ENCODE peak calls at places on chromosome 12, in nine cellular contexts. X, W, L, K, T, F, E, R and H are unnamed samples.

GRCh38 chr12:11609045-11609444 is 40.4 kb upstream of the ETV6 start:
- DNase-seq in L (no peak), K (no peak), E (no peak), X (no peak), R (no peak), W (no peak), F (no peak), T (no peak), H (no peak)

GRCh38 chr12:13727707-13728147 is 253.7 kb downstream of the GRIN2B start:
- DNase-seq in X (peak; percentile 42), R (no peak), W (no peak), T (no peak), K (no peak), L (no peak), F (no peak), E (no peak), H (no peak)

GRCh38 chr12:95146767-95147166 is 70.5 kb downstream of the FGD6 start:
- DNase-seq in E (no peak), R (no peak), K (no peak), L (no peak), W (no peak), T (no peak), X (no peak), F (no peak), H (no peak)

GRCh38 chr12:53025250-53025649 is 19.0 kb downstream of the EIF4B start:
- DNase-seq in F (no peak), T (no peak), E (no peak), X (no peak), W (no peak), K (no peak), L (no peak), R (no peak), H (no peak)

GRCh38 chr12:4763549-4763948 is 43.3 kb downstream of the GALNT8 start:
- DNase-seq in F (no peak), K (no peak), E (no peak), R (no peak), L (no peak), X (no peak), T (peak; percentile 36), W (no peak), H (no peak)

GRCh38 chr12:86389949-86390348 is 133.8 kb upstream of the MGAT4C start:
- DNase-seq in W (no peak), R (no peak), K (no peak), X (peak; percentile 59), T (no peak), L (no peak), F (peak; percentile 44), E (no peak), H (peak; percentile 12)

GRCh38 chr12:113214938-113215400 is 6.3 kb upstream of the TPCN1 start:
- DNase-seq in X (peak; percentile 97), K (peak; percentile 59), W (no peak), E (peak; percentile 74), R (peak; percentile 99), F (peak; percentile 98), T (peak; percentile 82), L (no peak), H (peak; percentile 99)

GRCh38 chr12:57138526-57139272 is 8.7 kb downstream of the LRP1-AS start:
- DNase-seq in W (no peak), F (peak; percentile 39), T (peak; percentile 83), X (no peak), E (peak; percentile 91), K (no peak), R (peak; percentile 76), L (no peak), H (peak; percentile 78)

GRCh38 chr12:58424735-58425379 is 483.5 kb downstream of the ATP23 start:
- DNase-seq in E (no peak), X (peak; percentile 20), W (no peak), F (no peak), K (no peak), R (peak; percentile 52), T (no peak), L (no peak), H (peak; percentile 34)
- H3K4me3 ChIP-seq in E (no peak overlapping the region), X (no peak overlapping the region), W (no peak overlapping the region), F (no peak overlapping the region), K (peak overlapping the region; percentile 1), R (peak overlapping the region; percentile 23), T (no peak overlapping the region), L (no peak overlapping the region), H (no peak overlapping the region)

GRCh38 chr12:110826592-110827200 is 20.1 kb upstream of the CCDC63 start:
- DNase-seq in W (peak; percentile 80), K (peak; percentile 74), E (peak; percentile 84), L (peak; percentile 85), F (peak; percentile 88), R (peak; percentile 80), T (peak; percentile 67), X (peak; percentile 60), H (peak; percentile 87)
- TF ChIP-seq CTCF in W (peak; percentile 80), K (peak; percentile 77), E (peak; percentile 67), L (peak; percentile 58), F (peak; percentile 78), R (peak; percentile 88), T (peak; percentile 63), X (peak; percentile 72), H (peak; percentile 83)

GRCh38 chr12:2959194-2959507 is at the start of gene TEAD4:
- DNase-seq in X (peak; percentile 74), F (peak; percentile 79), R (peak; percentile 85), E (peak; percentile 73), L (peak; percentile 88), T (peak; percentile 50), W (peak; percentile 91), K (peak; percentile 45), H (peak; percentile 66)
- H3K4me3 ChIP-seq in X (peak within 1 kb of the TSS; percentile 58), F (peak within 1 kb of the TSS; percentile 63), R (peak within 1 kb of the TSS; percentile 78), E (peak within 1 kb of the TSS; percentile 76), L (peak within 1 kb of the TSS; percentile 39), T (peak within 1 kb of the TSS; percentile 66), W (peak within 1 kb of the TSS; percentile 55), K (peak within 1 kb of the TSS; percentile 68), H (peak within 1 kb of the TSS; percentile 80)

DNA sequence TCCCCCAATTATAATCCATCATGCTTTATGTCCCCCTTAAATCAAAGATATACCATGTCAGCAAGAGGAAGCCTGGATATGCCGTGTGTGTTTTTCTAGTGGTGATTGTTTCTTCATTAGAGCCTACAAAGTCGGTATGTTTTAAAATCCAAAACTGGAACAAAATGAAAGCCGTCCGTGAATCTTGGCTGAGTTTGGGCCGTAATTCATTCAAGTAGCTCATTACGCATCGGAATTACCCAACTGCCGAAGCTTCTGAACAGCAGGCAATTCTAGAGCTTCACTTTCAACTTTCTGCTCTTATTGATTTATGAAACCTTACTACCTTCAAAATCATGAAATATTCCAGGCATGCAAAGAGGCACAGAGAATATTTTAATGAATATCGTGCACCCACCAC is 224.7 kb downstream of the AACS start:
- DNase-seq in T (no peak), W (no peak), X (no peak), E (no peak), K (no peak), L (no peak), F (no peak), R (no peak), H (peak; percentile 2)
- TF ChIP-seq CTCF in T (no peak), W (no peak), X (no peak), E (no peak), K (no peak), L (no peak), F (no peak), R (no peak), H (no peak)

GRCh38 chr12:131345521-131346436 is 365.1 kb upstream of the SFSWAP start:
- DNase-seq in K (no peak), X (no peak), R (no peak), T (no peak), L (no peak), F (no peak), W (peak; percentile 65), E (no peak), H (no peak)
- H3K4me3 ChIP-seq in K (no peak overlapping the region), X (no peak overlapping the region), R (no peak overlapping the region), T (no peak overlapping the region), L (no peak overlapping the region), F (no peak overlapping the region), W (no peak overlapping the region), E (no peak overlapping the region), H (no peak overlapping the region)

GRCh38 chr12:28172434-28173030 is 17.7 kb upstream of the CCDC91 start:
- DNase-seq in T (no peak), E (no peak), X (peak; percentile 67), K (peak; percentile 73), F (peak; percentile 80), W (no peak), R (peak; percentile 71), L (no peak), H (peak; percentile 53)
- TF ChIP-seq CTCF in T (peak; percentile 38), E (peak; percentile 34), X (peak; percentile 73), K (peak; percentile 62), F (peak; percentile 86), W (peak; percentile 39), R (peak; percentile 87), L (no peak), H (peak; percentile 78)

GRCh38 chr12:27843714-27844245 is 63.7 kb upstream of the MANSC4 start:
- DNase-seq in X (peak; percentile 38), K (no peak), L (no peak), W (no peak), R (peak; percentile 85), T (no peak), E (no peak), F (peak; percentile 72), H (peak; percentile 95)
- H3K4me3 ChIP-seq in X (no peak overlapping the region), K (no peak overlapping the region), L (no peak overlapping the region), W (no peak overlapping the region), R (no peak overlapping the region), T (no peak overlapping the region), E (peak overlapping the region; percentile 36), F (no peak overlapping the region), H (peak overlapping the region; percentile 32)